ENCODE peak calls at places on chromosome 17, in seven cellular contexts. C is HepG2, M is H1, F is SK-N-SH, V is GM12891, B is K562, N is GM12878. O is an unnamed sample.

GRCh38 chr17:49696233-49696761 is 11.5 kb downstream of the SLC35B1 start:
- DNase-seq in N (peak; percentile 72), C (no peak), V (no peak), F (no peak), B (no peak), M (no peak), O (no peak)

GRCh38 chr17:75981019-75981615 is 2.1 kb downstream of the TEN1 start:
- DNase-seq in M (no peak), C (no peak), V (no peak), F (no peak), N (no peak), B (no peak), O (no peak)

GRCh38 chr17:8192070-8192815 is 2.3 kb upstream of the BORCS6 start:
- DNase-seq in V (no peak), B (peak; percentile 79), F (peak; percentile 82), M (peak; percentile 82), C (peak; percentile 93), N (peak; percentile 87), O (no peak)

GRCh38 chr17:67652433-67652832 is 65.3 kb upstream of the NOL11 start:
- DNase-seq in B (no peak), N (no peak), M (no peak), V (no peak), F (no peak), C (no peak), O (no peak)

GRCh38 chr17:4678448-4679026 is 25.4 kb downstream of the PELP1 start:
- DNase-seq in B (peak; percentile 19), V (no peak), C (peak; percentile 39), N (no peak), F (peak; percentile 61), M (no peak), O (no peak)

GRCh38 chr17:52143536-52143935 is 15.0 kb downstream of the CA10 start:
- DNase-seq in B (no peak), V (no peak), N (no peak), F (no peak), C (no peak), M (no peak), O (no peak)

GRCh38 chr17:29567362-29568330 is 809 bp upstream of the ABHD15 start:
- DNase-seq in M (peak; percentile 84), N (no peak), V (peak; percentile 84), C (peak; percentile 47), B (peak; percentile 81), F (peak; percentile 87), O (peak; percentile 81)

GRCh38 chr17:4204676-4205075 is 59.1 kb downstream of the ANKFY1 start:
- DNase-seq in C (no peak), M (no peak), B (no peak), V (no peak), N (no peak), F (no peak), O (no peak)

GRCh38 chr17:37772982-37773381 is 28.1 kb upstream of the HNF1B start:
- DNase-seq in F (no peak), V (no peak), B (no peak), N (no peak), C (no peak), M (no peak), O (no peak)

GRCh38 chr17:81813861-81814683 is 10.1 kb downstream of the GCGR start:
- DNase-seq in M (no peak), B (no peak), C (no peak), F (no peak), V (no peak), N (no peak), O (no peak)

GRCh38 chr17:62720126-62720850 is 87.8 kb downstream of the MARCHF10 start:
- DNase-seq in F (no peak), N (peak; percentile 33), C (peak; percentile 36), M (no peak), V (no peak), B (peak; percentile 46), O (no peak)

GRCh38 chr17:82297280-82297803 is 20.1 kb downstream of the CD7 start:
- DNase-seq in F (peak; percentile 54), N (peak; percentile 50), M (no peak), V (no peak), B (no peak), C (no peak), O (no peak)

GRCh38 chr17:69757794-69758430 is 317.1 kb upstream of the KCNJ16 start:
- DNase-seq in M (no peak), C (no peak), V (no peak), N (no peak), B (no peak), F (no peak), O (no peak)

GRCh38 chr17:49454050-49454449 is 39.4 kb upstream of the PHB1 start:
- DNase-seq in B (no peak), N (no peak), M (no peak), V (no peak), F (no peak), C (peak; percentile 95), O (no peak)

GRCh38 chr17:76307299-76307965 is 644 bp downstream of the QRICH2 start:
- DNase-seq in F (no peak), B (no peak), C (no peak), V (no peak), M (no peak), N (no peak), O (no peak)

GRCh38 chr17:74212913-74213791 is at the start of gene TTYH2:
- DNase-seq in C (peak; percentile 77), M (peak; percentile 81), F (peak; percentile 97), B (peak; percentile 91), N (no peak), V (peak; percentile 70), O (peak; percentile 73)
- TF ChIP-seq TAF1 in C (no peak), M (no peak), F (peak; percentile 56), B (no peak), N (no peak), V (no peak), O (no peak)

GRCh38 chr17:45332505-45332904 is 15.7 kb upstream of the MAP3K14 start:
- DNase-seq in B (no peak), N (no peak), F (no peak), V (no peak), M (no peak), C (no peak), O (no peak)
- TF ChIP-seq TAF1 in B (no peak), N (no peak), F (no peak), V (no peak), M (no peak), C (no peak), O (no peak)

GRCh38 chr17:6713130-6713917 is at the start of gene SLC13A5:
- DNase-seq in V (peak; percentile 64), C (peak; percentile 87), N (no peak), B (peak; percentile 59), F (peak; percentile 32), M (peak; percentile 84), O (no peak)
- TF ChIP-seq TAF1 in V (no peak), C (peak; percentile 91), N (no peak), B (no peak), F (no peak), M (no peak), O (no peak)

GRCh38 chr17:34171245-34171818 is 83.8 kb upstream of the CCL2 start:
- DNase-seq in V (peak; percentile 35), B (peak; percentile 84), N (no peak), C (peak; percentile 65), M (peak; percentile 82), F (peak; percentile 62), O (no peak)
- TF ChIP-seq TAF1 in V (no peak), B (no peak), N (no peak), C (no peak), M (no peak), F (no peak), O (no peak)

DNA sequence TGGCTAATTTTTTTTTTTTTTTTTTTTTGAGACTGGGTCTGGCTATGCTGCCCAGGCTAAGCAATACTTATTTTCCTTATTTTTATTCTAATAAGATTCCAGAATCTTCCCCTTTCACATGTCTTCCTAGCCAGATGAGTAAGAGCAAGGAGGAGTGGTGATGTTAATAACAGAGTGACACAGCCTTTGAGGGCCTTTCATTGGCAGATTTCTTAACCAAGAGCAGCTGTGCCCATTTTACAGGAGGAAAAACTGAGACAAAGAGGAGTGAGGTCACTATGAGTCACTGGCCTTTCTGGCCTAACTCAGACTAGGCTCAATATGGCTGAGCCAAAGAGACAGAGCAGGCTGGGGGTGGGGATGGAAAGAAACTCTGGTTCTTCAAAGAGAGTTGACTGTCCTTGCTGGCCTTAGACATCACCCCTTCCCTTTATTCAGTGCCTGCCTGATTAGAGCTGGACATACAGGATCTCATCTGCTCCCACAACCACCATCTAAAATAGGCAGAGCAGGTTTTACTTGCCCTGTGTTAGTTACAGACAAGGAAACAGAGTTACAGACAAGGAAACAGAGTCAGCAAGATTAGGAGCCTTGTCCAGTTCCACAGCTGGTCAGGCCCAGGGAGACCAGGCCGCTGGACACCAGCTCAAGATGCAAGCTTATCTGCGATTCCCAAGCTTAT is 50.0 kb upstream of the TOB1 start:
- DNase-seq in V (no peak), C (no peak), M (no peak), B (peak; percentile 32), N (no peak), F (no peak), O (no peak)
- TF ChIP-seq TAF1 in V (no peak), C (no peak), M (no peak), B (no peak), N (no peak), F (no peak), O (no peak)

DNA sequence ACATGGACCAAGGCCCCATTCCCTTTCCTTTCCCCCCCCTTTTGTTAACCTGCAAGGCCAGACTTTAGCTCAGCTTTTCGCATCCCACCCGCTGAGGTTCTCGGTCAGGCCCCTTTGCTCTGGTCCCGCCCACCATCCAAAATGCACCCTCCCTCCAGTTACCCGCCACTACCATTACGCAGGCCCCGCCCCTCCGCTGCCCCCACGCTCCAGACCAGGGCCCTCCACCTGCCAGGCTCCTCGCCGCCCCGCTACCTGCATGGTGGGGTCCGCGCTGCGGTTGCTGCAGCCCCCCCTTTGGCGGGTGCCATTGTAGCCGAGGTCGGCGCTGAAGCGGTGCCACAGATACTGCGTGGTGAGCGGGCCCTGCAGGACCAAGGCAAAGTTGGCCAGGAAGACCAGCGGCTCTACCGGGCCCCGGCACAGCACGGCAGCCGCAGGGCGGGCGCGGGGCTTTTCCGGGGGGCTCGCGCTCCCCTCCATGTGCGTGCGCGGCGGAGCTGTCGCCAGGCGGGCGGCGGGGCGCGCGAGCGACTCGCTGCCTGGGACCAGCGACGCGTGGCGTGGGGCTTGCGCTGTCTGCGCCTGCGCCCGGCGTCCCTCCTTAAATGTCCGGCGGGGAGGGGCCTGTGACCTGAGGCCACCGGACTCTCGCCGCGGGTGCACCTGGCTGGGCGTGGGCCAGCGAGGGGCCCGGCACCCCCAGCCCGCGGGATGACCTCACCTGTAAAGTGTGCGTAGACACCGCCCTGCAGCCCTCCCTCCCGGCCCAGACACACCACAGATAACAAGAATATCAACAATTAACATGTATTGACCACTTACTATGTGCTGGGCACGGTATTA is at the start of gene SLC46A1:
- DNase-seq in F (peak; percentile 91), M (peak; percentile 87), N (no peak), B (peak; percentile 92), C (peak; percentile 28), V (peak; percentile 80), O (peak; percentile 71)
- TF ChIP-seq TAF1 in F (no peak), M (peak; percentile 25), N (no peak), B (peak; percentile 28), C (peak; percentile 54), V (no peak), O (no peak)

O was measured in GM12892.